ENCODE peak calls at places on chromosomes 16 and 17, in six cellular contexts. N, Y, G, A, X and J are unnamed samples.

GRCh38 chr17:51166987-51167931 is 1.0 kb downstream of the NME2 start:
- DNase-seq in N (peak; percentile 80), A (no peak), Y (peak; percentile 59), X (no peak), G (peak; percentile 80), J (no peak)

GRCh38 chr16:49075709-49076108 is 205.9 kb downstream of the CBLN1 start:
- DNase-seq in N (no peak), G (no peak), X (peak; percentile 44), A (no peak), Y (no peak), J (no peak)

GRCh38 chr16:50371936-50372595 is 3.3 kb upstream of the BRD7 start:
- DNase-seq in X (no peak), A (no peak), N (peak; percentile 21), Y (peak; percentile 61), G (no peak), J (no peak)

GRCh38 chr17:70552230-70552981 is 383.1 kb downstream of the KCNJ2 start:
- DNase-seq in A (peak; percentile 29), Y (peak; percentile 15), N (peak; percentile 29), X (peak; percentile 28), G (no peak), J (peak; percentile 13)

GRCh38 chr16:65117701-65118448 is 4.0 kb downstream of the CDH11 start:
- DNase-seq in G (peak; percentile 71), X (peak; percentile 68), A (peak; percentile 0), N (peak; percentile 54), Y (peak; percentile 59), J (peak; percentile 2)

GRCh38 chr17:79595956-79596355 is 14.9 kb downstream of the RBFOX3 start:
- DNase-seq in G (no peak), N (no peak), Y (no peak), X (no peak), A (no peak), J (no peak)

GRCh38 chr17:81020767-81021497 is 14.0 kb upstream of the BAIAP2 start:
- DNase-seq in A (no peak), N (peak; percentile 50), G (no peak), Y (no peak), X (no peak), J (no peak)

GRCh38 chr17:14704121-14704520 is 403.2 kb downstream of the HS3ST3B1 start:
- DNase-seq in X (no peak), G (no peak), A (no peak), Y (no peak), N (no peak), J (no peak)

GRCh38 chr17:59846391-59847165 is 46.2 kb downstream of the TUBD1 start:
- DNase-seq in Y (peak; percentile 99), X (no peak), G (no peak), N (no peak), A (peak; percentile 94), J (peak; percentile 91)

GRCh38 chr17:62704381-62704971 is 77.0 kb downstream of the MRC2 start:
- DNase-seq in X (no peak), Y (no peak), A (no peak), G (peak; percentile 77), N (peak; percentile 39), J (no peak)

GRCh38 chr17:64001763-64002529 is 3.8 kb downstream of the PRR29 start:
- DNase-seq in G (no peak), A (no peak), N (no peak), X (no peak), Y (no peak), J (no peak)

GRCh38 chr17:79986441-79987186 is 49.1 kb downstream of the TBC1D16 start:
- DNase-seq in A (no peak), G (no peak), X (no peak), N (no peak), Y (peak; percentile 94), J (no peak)

GRCh38 chr17:8941980-8942617 is 23.4 kb downstream of the PIK3R5 start:
- DNase-seq in N (no peak), Y (no peak), X (no peak), G (no peak), A (no peak), J (no peak)

GRCh38 chr17:48639136-48639535 is 13.0 kb upstream of the HOXB9 start:
- DNase-seq in A (no peak), X (no peak), Y (no peak), N (peak; percentile 83), G (no peak), J (no peak)

GRCh38 chr17:76872221-76872873 is 4.1 kb downstream of the MGAT5B start:
- DNase-seq in G (no peak), X (no peak), A (peak; percentile 81), Y (no peak), N (peak; percentile 28), J (no peak)

GRCh38 chr17:77495575-77495974 is 354.8 kb downstream of the SEC14L1 start:
- DNase-seq in N (no peak), Y (no peak), G (no peak), X (no peak), A (no peak), J (no peak)

GRCh38 chr16:8572063-8572918 is 18.0 kb downstream of the TMEM114 start:
- DNase-seq in G (no peak), Y (no peak), X (no peak), N (no peak), A (no peak), J (no peak)

GRCh38 chr16:58494981-58495860 is 4.7 kb upstream of the NDRG4 start:
- DNase-seq in A (peak; percentile 92), X (peak; percentile 94), G (peak; percentile 79), N (peak; percentile 91), Y (peak; percentile 96), J (peak; percentile 59)

GRCh38 chr17:27085517-27085916 is 208.4 kb upstream of the WSB1 start:
- DNase-seq in G (no peak), Y (no peak), A (no peak), X (no peak), N (no peak), J (no peak)

GRCh38 chr16:21698169-21699032 is 34.6 kb downstream of the OTOA start:
- DNase-seq in X (no peak), N (no peak), A (no peak), Y (no peak), G (no peak), J (no peak)
- TF ChIP-seq ZNF274 in X (no peak), N (no peak), A (no peak), Y (no peak), G (no peak), J (no peak)

GRCh38 chr16:31423241-31423640 is 4.9 kb downstream of the COX6A2 start:
- DNase-seq in X (no peak), N (no peak), Y (no peak), A (no peak), G (no peak), J (no peak)

GRCh38 chr16:31417916-31418315 is 10.2 kb downstream of the COX6A2 start:
- DNase-seq in N (no peak), Y (no peak), G (no peak), X (no peak), A (no peak), J (no peak)

GRCh38 chr16:31423801-31424200 is 4.4 kb downstream of the COX6A2 start:
- DNase-seq in A (no peak), X (no peak), N (no peak), Y (no peak), G (no peak), J (no peak)

GRCh38 chr16:31420037-31420436 is 8.1 kb downstream of the COX6A2 start:
- DNase-seq in N (no peak), G (no peak), Y (no peak), A (no peak), X (no peak), J (no peak)

DNA sequence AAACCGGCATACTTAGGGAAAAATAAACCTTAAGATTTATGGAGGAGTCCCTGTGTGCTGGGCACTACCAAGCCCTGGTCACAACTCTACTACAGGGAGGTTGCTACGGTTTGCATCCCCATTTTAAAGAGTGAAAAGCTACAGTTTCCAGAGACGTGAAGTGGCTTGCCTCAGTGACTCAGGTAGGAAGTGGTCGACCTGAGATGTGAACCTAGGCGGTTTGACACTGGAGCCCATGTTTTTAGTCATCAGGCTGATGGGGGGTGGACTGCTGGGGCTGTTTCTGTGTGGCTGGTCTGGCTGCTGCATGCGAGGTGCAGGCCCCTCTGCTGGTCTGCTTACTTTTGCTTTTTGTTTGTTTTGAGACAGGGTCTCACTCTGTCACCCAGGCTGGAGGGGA is 6.6 kb downstream of the COX6A2 start:
- DNase-seq in A (no peak), Y (no peak), N (no peak), G (no peak), X (no peak), J (peak; percentile 34)
- TF ChIP-seq ZNF274 in A (no peak), Y (no peak), N (no peak), G (peak; percentile 24), X (peak; percentile 69), J (no peak)

GRCh38 chr17:7262192-7263070 is at the start of gene CLDN7:
- DNase-seq in G (peak; percentile 94), X (no peak), Y (no peak), N (no peak), A (peak; percentile 93), J (no peak)
- TF ChIP-seq ZNF274 in G (no peak), X (no peak), Y (no peak), N (no peak), A (no peak), J (no peak)

DNA sequence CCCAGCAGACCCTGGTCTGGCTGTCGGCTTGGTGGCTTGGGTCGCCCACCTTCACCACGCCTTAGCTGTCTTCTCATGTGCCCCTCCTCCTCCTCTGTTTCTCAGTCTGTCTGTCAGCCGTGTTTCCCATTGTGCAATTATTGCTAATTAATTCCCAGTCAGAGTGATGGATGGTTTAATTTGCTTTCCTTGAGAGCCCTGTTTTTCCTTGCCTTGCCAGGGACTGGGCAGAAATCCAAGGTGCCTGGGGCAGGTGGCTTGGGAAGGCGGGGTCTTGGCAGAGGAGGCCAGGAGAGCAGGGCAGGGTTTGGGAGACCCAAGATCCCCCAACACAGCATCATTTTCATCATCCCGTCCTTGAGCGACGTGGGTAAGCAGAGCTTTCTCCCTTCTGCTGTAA is 21.3 kb downstream of the NECAB2 start:
- DNase-seq in A (no peak), Y (no peak), G (no peak), X (no peak), N (no peak), J (no peak)
- TF ChIP-seq ZNF274 in A (no peak), Y (no peak), G (no peak), X (no peak), N (no peak), J (no peak)

DNA sequence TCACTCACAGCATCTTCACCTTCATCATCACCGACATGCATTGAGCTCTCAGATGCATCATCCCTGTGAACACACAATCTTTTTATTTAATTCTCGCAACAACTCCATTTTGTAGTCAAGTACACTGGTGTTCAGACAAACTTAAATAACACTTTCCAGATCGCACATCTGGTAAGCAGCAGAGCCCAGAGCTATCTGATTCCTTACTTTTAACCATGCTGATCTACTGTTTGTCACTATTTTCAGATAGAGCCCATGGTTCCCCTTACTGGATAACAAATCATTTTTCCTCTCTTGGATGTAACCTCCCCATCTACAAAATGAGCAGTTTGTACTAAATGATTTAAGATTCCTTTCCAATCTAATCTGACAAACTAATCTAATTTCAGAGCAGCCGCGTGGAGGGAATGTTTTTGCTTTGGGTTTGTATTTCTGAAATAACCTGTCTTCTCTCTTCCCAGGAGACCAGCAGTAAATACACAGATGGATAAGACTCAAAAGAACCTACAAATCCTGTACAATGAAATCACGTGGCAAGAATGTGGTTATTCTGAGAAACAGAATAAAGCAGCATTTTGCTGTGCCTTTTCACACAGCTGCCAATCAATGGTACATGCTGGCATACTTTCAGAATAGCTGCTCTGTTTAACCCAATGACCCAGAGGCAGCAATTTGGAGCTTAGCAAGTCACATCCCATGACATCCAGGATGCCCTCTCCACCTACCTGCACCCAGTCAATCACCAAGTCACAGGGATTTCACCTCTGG is 72.9 kb upstream of the CCL2 start:
- DNase-seq in Y (no peak), X (no peak), N (no peak), A (no peak), G (no peak), J (no peak)
- TF ChIP-seq ZNF274 in Y (no peak), X (no peak), N (no peak), A (no peak), G (no peak), J (no peak)

GRCh38 chr17:7884581-7885356 is 3.8 kb upstream of the CHD3 start:
- DNase-seq in G (no peak), N (peak; percentile 25), A (no peak), X (no peak), Y (no peak), J (no peak)
- TF ChIP-seq ZNF274 in G (no peak), N (no peak), A (no peak), X (no peak), Y (no peak), J (no peak)